ENCODE peak calls at places on chromosomes 4 and X, in six cellular contexts. N is mucosa of descending colon, Y is mammary epithelial cell, K is ascending aorta, J is breast epithelium, Q is colonic mucosa. T is an unnamed sample.

GRCh38 chrX:11406109-11406755 is 113.0 kb downstream of the AMELX start:
- DNase-seq in N (no peak), Y (peak), K (no peak), J (no peak), Q (no peak), T (no peak)

GRCh38 chrX:113929004-113929403 is 654.9 kb upstream of the HTR2C start:
- DNase-seq in N (no peak), Y (peak), K (no peak), J (no peak), Q (peak), T (no peak)

GRCh38 chr4:8911311-8912088 is 39.9 kb upstream of the HMX1 start:
- DNase-seq in N (no peak), Y (no peak), K (no peak), J (peak), Q (peak), T (no peak)

GRCh38 chr4:3878678-3879077 is 112.5 kb downstream of the ADRA2C start:
- DNase-seq in N (no peak), Y (no peak), K (no peak), J (no peak), Q (no peak), T (no peak)

GRCh38 chr4:48237996-48238645 is 31.5 kb downstream of the TEC start:
- DNase-seq in N (no peak), Y (peak), K (no peak), J (no peak), Q (no peak), T (no peak)

GRCh38 chr4:19375931-19376330 is 875.8 kb upstream of the SLIT2 start:
- DNase-seq in N (no peak), Y (no peak), K (no peak), J (no peak), Q (no peak), T (no peak)

GRCh38 chr4:180558427-180558826 is 1684.8 kb upstream of the TENM3 start:
- DNase-seq in N (no peak), Y (no peak), K (no peak), J (no peak), Q (no peak), T (no peak)

GRCh38 chr4:76689079-76689817 is 208.7 kb downstream of the SOWAHB start:
- DNase-seq in N (peak), Y (peak), K (no peak), J (peak), Q (peak), T (no peak)

GRCh38 chr4:16896871-16897270 is 1.6 kb downstream of the LDB2 start:
- DNase-seq in N (no peak), Y (no peak), K (no peak), J (no peak), Q (no peak), T (no peak)

GRCh38 chr4:69860007-69860406 is at the start of gene SULT1E1:
- DNase-seq in N (no peak), Y (peak), K (no peak), J (no peak), Q (no peak), T (no peak)

GRCh38 chr4:138697771-138698170 is 317.8 kb upstream of the NOCT start:
- DNase-seq in N (no peak), Y (no peak), K (no peak), J (no peak), Q (no peak), T (no peak)

GRCh38 chrX:19987856-19988255 is 3.0 kb downstream of the BCLAF3 start:
- DNase-seq in N (no peak), Y (no peak), K (no peak), J (no peak), Q (no peak), T (no peak)

GRCh38 chr4:25379591-25379990 is 2.5 kb downstream of the ANAPC4 start:
- DNase-seq in N (no peak), Y (no peak), K (no peak), J (no peak), Q (no peak), T (no peak)

GRCh38 chrX:39157796-39158195 is 356.5 kb downstream of the MID1IP1 start:
- DNase-seq in N (no peak), Y (no peak), K (no peak), J (no peak), Q (no peak), T (no peak)

GRCh38 chr4:112178731-112179130 is 33.5 kb downstream of the FAM241A start:
- DNase-seq in N (no peak), Y (no peak), K (no peak), J (no peak), Q (no peak), T (no peak)

GRCh38 chr4:10761903-10762302 is 77.3 kb upstream of the CLNK start:
- DNase-seq in N (no peak), Y (no peak), K (no peak), J (no peak), Q (no peak), T (no peak)

GRCh38 chr4:16692021-16692420 is 206.4 kb downstream of the LDB2 start:
- DNase-seq in N (no peak), Y (no peak), K (no peak), J (no peak), Q (no peak), T (no peak)

DNA sequence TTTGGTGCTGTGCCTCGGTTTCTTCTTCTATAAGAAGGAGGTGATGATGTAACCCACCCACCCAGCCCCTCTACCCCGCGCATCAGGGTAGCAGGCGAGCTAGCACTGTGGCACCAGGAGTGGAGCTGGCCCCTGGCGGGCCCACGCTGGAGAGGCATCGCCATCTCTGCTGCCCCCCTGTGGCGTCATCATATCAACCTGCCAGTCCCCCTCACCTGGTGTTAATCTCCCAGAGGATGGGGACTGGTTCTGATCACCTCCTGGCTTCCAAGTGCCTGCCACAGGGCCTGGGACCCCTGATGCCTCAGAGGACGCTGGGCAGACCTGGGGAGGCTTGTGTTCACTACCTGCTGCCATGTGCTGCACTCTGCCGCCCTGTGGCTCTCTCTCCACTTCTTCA is 6.3 kb upstream of the SORCS2 start:
- DNase-seq in N (no peak), Y (no peak), K (no peak), J (no peak), Q (no peak), T (no peak)
- H3K4me3 ChIP-seq in N (no peak), Y (no peak), K (no peak), J (no peak), Q (no peak), T (no peak)

GRCh38 chrX:1593286-1594271 is 2.2 kb downstream of the AKAP17A start:
- DNase-seq in N (no peak), Y (no peak), K (no peak), J (no peak), Q (no peak), T (no peak)
- H3K4me3 ChIP-seq in N (no peak), Y (peak), K (peak), J (no peak), Q (peak), T (peak)

DNA sequence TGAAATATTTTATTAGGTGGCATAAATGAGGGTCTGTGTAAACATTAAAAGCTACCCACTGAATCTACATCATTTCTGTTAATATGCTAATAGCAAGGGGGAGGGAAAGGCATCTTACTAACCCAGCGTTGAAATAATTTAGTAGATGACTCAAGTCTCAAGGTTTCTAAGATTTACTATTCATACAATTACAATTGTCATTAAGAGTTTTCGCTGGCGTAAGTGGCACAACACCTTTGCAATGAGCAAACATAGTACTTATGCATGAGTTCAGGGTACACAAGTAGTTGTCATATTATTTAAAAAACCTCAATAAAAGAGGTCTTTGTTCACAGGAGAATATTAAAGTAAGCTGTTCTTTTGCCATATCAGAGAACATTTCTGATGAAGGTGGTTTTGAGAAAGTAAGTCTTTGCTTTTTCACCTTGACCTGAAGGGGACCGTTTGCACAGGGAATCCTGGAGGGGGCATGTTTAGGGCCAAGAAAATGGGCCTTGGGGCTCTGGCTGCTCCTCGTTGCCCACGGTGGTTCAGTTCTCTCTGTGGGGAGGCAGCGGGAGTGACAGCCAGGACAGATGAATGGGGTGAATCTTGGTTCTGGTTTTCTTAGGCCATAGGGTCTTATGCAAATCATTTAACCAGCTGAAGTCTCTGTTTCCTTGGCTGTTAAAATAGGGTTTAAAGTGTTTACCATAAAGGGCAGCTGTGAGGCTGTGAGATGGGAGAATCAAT is 4.4 kb upstream of the RHOH start:
- DNase-seq in N (no peak), Y (no peak), K (no peak), J (no peak), Q (peak), T (no peak)
- H3K4me3 ChIP-seq in N (no peak), Y (no peak), K (no peak), J (no peak), Q (no peak), T (no peak)

DNA sequence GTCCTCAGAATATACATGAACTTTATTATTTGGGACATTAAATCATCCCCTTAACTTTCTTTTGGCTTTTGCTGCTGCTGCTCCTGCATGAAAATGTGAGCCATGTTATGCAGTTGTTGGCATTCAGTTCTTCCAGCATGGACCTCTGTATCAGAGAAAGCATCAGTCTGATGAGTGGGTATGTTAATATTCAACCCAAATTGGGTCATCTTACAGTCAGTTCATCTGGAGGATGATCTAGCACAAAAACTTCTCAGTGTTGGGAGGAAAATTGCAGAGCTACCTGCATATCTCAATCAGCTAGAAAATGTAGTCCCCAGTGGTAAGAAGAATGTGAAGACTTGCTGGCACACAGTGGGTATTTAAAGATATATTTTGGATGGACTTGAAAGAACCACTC is 96.7 kb downstream of the IL1RAPL2 start:
- DNase-seq in N (no peak), Y (no peak), K (no peak), J (no peak), Q (no peak), T (no peak)
- H3K4me3 ChIP-seq in N (no peak), Y (no peak), K (no peak), J (no peak), Q (no peak), T (no peak)

T was measured in esophagus squamous epithelium.